ENCODE peak calls at places on chromosomes 4 and X, in four cellular contexts. E is A549, M is H1, V is HepG2. G is an unnamed sample.

GRCh38 chrX:26889574-26889973 is 573.6 kb downstream of the PPP4R3C start:
- DNase-seq in E (no peak), M (no peak), V (no peak), G (no peak)

GRCh38 chr4:78938868-78939666 is at the start of gene PAQR3:
- DNase-seq in E (peak), M (peak), V (peak), G (peak)

GRCh38 chrX:101057095-101057714 is 5.3 kb upstream of the TRMT2B start:
- DNase-seq in E (no peak), M (no peak), V (no peak), G (peak)

GRCh38 chr4:40164459-40164858 is 32.4 kb upstream of the RHOH start:
- DNase-seq in E (no peak), M (no peak), V (no peak), G (no peak)

GRCh38 chrX:47958943-47959342 is 44.8 kb downstream of the ZNF182 start:
- DNase-seq in E (no peak), M (no peak), V (peak), G (no peak)

GRCh38 chr4:89284828-89285227 is 22.8 kb downstream of the GPRIN3 start:
- DNase-seq in E (no peak), M (no peak), V (no peak), G (no peak)

GRCh38 chr4:53012738-53013137 is 150.6 kb downstream of the RASL11B start:
- DNase-seq in E (no peak), M (no peak), V (no peak), G (no peak)

GRCh38 chr4:80197601-80198444 is 520 bp downstream of the PRDM8 start:
- DNase-seq in E (no peak), M (no peak), V (no peak), G (no peak)

GRCh38 chrX:103276581-103277002 is at the start of gene TCEAL5:
- DNase-seq in E (no peak), M (no peak), V (no peak), G (no peak)

GRCh38 chrX:9662148-9662547 is 103.5 kb downstream of the GPR143 start:
- DNase-seq in E (no peak), M (no peak), V (no peak), G (no peak)

GRCh38 chr4:155392486-155393184 is 15.9 kb upstream of the MAP9 start:
- DNase-seq in E (peak), M (no peak), V (peak), G (no peak)

GRCh38 chr4:31041385-31041784 is 321.2 kb downstream of the PCDH7 start:
- DNase-seq in E (no peak), M (no peak), V (no peak), G (no peak)

GRCh38 chr4:71029504-71029903 is 36.1 kb downstream of the DCK start:
- DNase-seq in E (no peak), M (no peak), V (no peak), G (no peak)

GRCh38 chr4:2924765-2925301 is 38.4 kb downstream of the NOP14 start:
- DNase-seq in E (no peak), M (no peak), V (no peak), G (no peak)

GRCh38 chr4:25538430-25538829 is 117.2 kb upstream of the SLC34A2 start:
- DNase-seq in E (no peak), M (no peak), V (no peak), G (no peak)

GRCh38 chr4:183860726-183861125 is 44.4 kb upstream of the STOX2 start:
- DNase-seq in E (no peak), M (no peak), V (no peak), G (no peak)

GRCh38 chr4:62901101-62901500 is 1508.1 kb downstream of the TECRL start:
- DNase-seq in E (no peak), M (peak), V (peak), G (no peak)

GRCh38 chrX:108736509-108737479 is at the start of gene IRS4:
- DNase-seq in E (no peak), M (peak), V (peak), G (no peak)

GRCh38 chr4:40704073-40704472 is 45.7 kb upstream of the NSUN7 start:
- DNase-seq in E (no peak), M (no peak), V (no peak), G (no peak)

GRCh38 chr4:56701644-56702043 is 20.5 kb upstream of the HOPX start:
- DNase-seq in E (no peak), M (no peak), V (no peak), G (no peak)

GRCh38 chr4:111836601-111837000 is 308.7 kb upstream of the FAM241A start:
- DNase-seq in E (no peak), M (no peak), V (no peak), G (no peak)

GRCh38 chr4:124636793-124637192 is 75.7 kb downstream of the ANKRD50 start:
- DNase-seq in E (no peak), M (peak), V (no peak), G (no peak)

GRCh38 chr4:82217986-82218715 is 155.6 kb downstream of the HNRNPD start:
- DNase-seq in E (no peak), M (no peak), V (no peak), G (no peak)

GRCh38 chr4:102553982-102554381 is 52.8 kb downstream of the NFKB1 start:
- DNase-seq in E (no peak), M (no peak), V (no peak), G (no peak)

GRCh38 chr4:4681651-4682050 is 139.8 kb upstream of the STX18 start:
- DNase-seq in E (no peak), M (no peak), V (peak), G (no peak)

GRCh38 chr4:109389367-109390118 is 44.1 kb upstream of the SEC24B start:
- DNase-seq in E (no peak), M (no peak), V (peak), G (no peak)

GRCh38 chr4:127870688-127871087 is 10.0 kb upstream of the PLK4 start:
- DNase-seq in E (no peak), M (no peak), V (no peak), G (no peak)

GRCh38 chr4:73139245-73139644 is 69.7 kb upstream of the COX18 start:
- DNase-seq in E (no peak), M (no peak), V (no peak), G (no peak)

GRCh38 chr4:48787031-48787430 is 7.0 kb upstream of the FRYL start:
- DNase-seq in E (no peak), M (no peak), V (no peak), G (no peak)

GRCh38 chr4:38696697-38697096 is 32.7 kb downstream of the KLF3 start:
- DNase-seq in E (no peak), M (no peak), V (no peak), G (no peak)
- TF ChIP-seq RNF2 in E (no peak), M (no peak), V (no peak), G (no peak)

GRCh38 chrX:46782034-46782433 is 23.1 kb upstream of the SLC9A7 start:
- DNase-seq in E (no peak), M (no peak), V (no peak), G (no peak)

GRCh38 chrX:46777971-46778810 is 19.3 kb upstream of the SLC9A7 start:
- DNase-seq in E (no peak), M (no peak), V (peak), G (no peak)
- TF ChIP-seq RNF2 in E (no peak), M (no peak), V (no peak), G (no peak)

GRCh38 chr4:84800256-84800655 is 166.2 kb downstream of the WDFY3 start:
- DNase-seq in E (no peak), M (no peak), V (no peak), G (no peak)

GRCh38 chr4:84808332-84808731 is 158.2 kb downstream of the WDFY3 start:
- DNase-seq in E (no peak), M (no peak), V (no peak), G (no peak)

GRCh38 chr4:84803121-84803520 is 163.4 kb downstream of the WDFY3 start:
- DNase-seq in E (no peak), M (no peak), V (no peak), G (no peak)

GRCh38 chr4:84803720-84804119 is 162.8 kb downstream of the WDFY3 start:
- DNase-seq in E (no peak), M (no peak), V (no peak), G (no peak)

GRCh38 chr4:84804126-84804525 is 162.4 kb downstream of the WDFY3 start:
- DNase-seq in E (no peak), M (no peak), V (no peak), G (no peak)
- TF ChIP-seq RNF2 in E (no peak), M (no peak), V (no peak), G (no peak)

GRCh38 chrX:55056820-55057690 is 17.8 kb upstream of the PAGE2B start:
- DNase-seq in E (no peak), M (no peak), V (no peak), G (no peak)

GRCh38 chrX:55057691-55058249 is 17.1 kb upstream of the PAGE2B start:
- DNase-seq in E (peak), M (no peak), V (peak), G (peak)
- TF ChIP-seq RNF2 in E (no peak), M (no peak), V (no peak), G (no peak)

DNA sequence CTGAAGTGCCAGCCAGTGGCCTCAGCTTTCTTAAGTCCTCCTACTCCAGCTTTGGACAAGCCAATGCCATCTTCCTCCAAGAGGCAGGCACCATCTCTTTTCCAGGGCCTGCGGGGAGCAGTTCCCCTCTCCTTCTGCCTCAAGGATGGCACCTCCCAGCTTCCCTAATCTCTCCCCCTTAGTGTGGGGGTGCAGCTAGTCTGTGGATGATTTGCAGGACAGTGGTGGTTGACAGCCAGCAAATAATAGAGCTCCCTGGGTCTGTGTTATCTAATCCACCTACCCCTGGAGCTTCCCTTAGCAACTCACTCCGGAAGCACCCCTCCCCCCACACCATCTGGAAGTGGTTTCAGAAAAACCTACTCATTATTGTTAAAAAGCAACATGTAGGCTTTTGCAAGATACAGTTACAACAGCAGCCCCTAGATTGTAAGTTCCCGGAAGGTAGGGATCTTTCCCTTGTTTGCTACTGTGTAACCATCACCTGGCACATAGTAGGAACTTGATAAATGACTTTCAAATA is 247.1 kb downstream of the BCOR start:
- DNase-seq in E (no peak), M (no peak), V (no peak), G (peak)
- TF ChIP-seq RNF2 in E (no peak), M (no peak), V (no peak), G (peak)

G was measured in K562.